ENCODE peak calls at places on chromosomes 12 and 14, in six cellular contexts. K, U, N, V, D and P are unnamed samples.

GRCh38 chr14:59086241-59086899 is 102.1 kb upstream of the DAAM1 start:
- DNase-seq in V (no peak), U (peak), N (no peak), K (no peak), D (no peak), P (no peak)

GRCh38 chr12:1281683-1282366 is 290.8 kb downstream of the ERC1 start:
- DNase-seq in V (no peak), N (no peak), D (peak), U (peak), K (no peak), P (no peak)

GRCh38 chr12:57243521-57244305 is 7.3 kb downstream of the STAC3 start:
- DNase-seq in K (peak), D (peak), N (peak), V (peak), U (peak), P (no peak)

GRCh38 chr12:19908825-19909224 is 459.5 kb upstream of the PDE3A start:
- DNase-seq in K (no peak), U (no peak), N (no peak), D (no peak), V (no peak), P (no peak)

GRCh38 chr14:72924332-72924731 is 1.9 kb upstream of the DCAF4 start:
- DNase-seq in K (no peak), U (no peak), D (peak), N (peak), V (peak), P (no peak)

GRCh38 chr14:103854822-103855733 is 7.7 kb upstream of the PPP1R13B start:
- DNase-seq in K (no peak), U (no peak), V (no peak), D (no peak), N (peak), P (no peak)

GRCh38 chr12:69056743-69057515 is 124.0 kb upstream of the CPM start:
- DNase-seq in V (no peak), U (peak), D (no peak), N (no peak), K (no peak), P (no peak)

GRCh38 chr14:105315211-105315721 is 718 bp downstream of the PACS2 start:
- DNase-seq in K (no peak), V (peak), D (no peak), N (peak), U (no peak), P (no peak)

GRCh38 chr14:91751719-91752118 is 19.8 kb upstream of the CATSPERB start:
- DNase-seq in D (no peak), K (no peak), N (no peak), V (no peak), U (no peak), P (no peak)

GRCh38 chr12:117002040-117002832 is 91.5 kb downstream of the FBXW8 start:
- DNase-seq in V (no peak), D (no peak), K (no peak), U (peak), N (no peak), P (no peak)

GRCh38 chr14:76236172-76237130 is 84.7 kb downstream of the GPATCH2L start:
- DNase-seq in K (no peak), D (no peak), U (peak), V (no peak), N (no peak), P (peak)

GRCh38 chr14:76232782-76233181 is 81.1 kb downstream of the GPATCH2L start:
- DNase-seq in V (no peak), D (no peak), K (no peak), U (no peak), N (peak), P (no peak)

GRCh38 chr14:76235628-76236027 is 83.9 kb downstream of the GPATCH2L start:
- DNase-seq in V (no peak), K (no peak), U (no peak), D (no peak), N (no peak), P (no peak)

DNA sequence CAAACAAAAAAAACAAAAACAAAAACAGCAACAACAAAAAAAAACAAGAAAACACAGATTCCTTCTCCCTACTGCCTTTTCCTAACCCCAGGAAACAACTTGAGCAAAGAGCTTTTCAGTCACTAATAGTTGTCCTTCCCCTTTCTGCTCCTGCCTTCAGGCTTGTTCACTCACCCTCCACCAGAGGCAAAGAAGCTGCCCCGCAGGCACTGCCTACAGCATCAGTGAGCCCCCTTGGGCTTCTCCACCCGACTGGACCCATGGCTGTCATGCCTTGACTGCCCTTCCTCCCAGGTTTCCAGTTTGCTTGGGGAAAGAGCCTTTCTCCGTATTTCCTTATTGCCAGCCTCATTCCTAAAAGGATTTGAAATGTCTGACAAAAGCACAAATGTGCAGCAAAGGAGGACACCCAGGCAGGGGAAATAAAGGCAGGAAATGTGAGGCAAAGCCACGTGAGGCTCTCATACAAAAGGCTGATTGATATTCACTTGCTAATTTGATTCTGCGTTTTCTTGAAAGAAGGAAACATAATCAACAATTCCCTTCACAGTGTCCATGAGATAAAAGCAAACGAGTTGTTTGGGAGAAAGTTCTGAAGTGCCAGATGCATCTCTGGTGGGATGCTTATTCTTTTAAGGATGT is 85.7 kb downstream of the GPATCH2L start:
- DNase-seq in D (no peak), U (no peak), K (no peak), N (no peak), V (no peak), P (no peak)
- TF ChIP-seq BHLHE40 in D (no peak), U (no peak), K (no peak), N (no peak), V (no peak), P (no peak)

DNA sequence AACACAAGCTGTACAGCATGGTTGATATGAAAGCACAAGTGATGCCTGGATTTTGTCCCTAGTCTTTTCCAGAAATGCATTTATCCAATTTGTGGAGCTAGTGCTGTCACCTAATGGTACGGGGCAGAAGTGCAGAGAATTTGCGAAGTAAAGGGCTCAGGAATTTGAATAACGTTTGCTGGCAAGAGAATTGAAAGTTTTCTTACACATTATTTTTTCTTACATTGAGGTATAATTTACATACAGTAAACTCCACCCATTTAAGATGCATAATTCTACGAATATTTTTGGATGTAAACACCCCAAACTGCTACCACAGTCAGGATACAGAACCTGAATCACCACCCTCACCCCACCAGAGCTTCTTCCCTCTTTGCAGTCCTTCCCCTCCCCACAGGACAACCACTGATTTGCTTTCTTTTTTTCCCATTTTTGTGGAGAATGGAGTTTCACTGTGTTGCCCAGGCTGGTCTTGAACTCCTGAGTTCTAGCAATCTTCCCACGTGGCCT is 3.5 kb downstream of the AICDA start:
- DNase-seq in N (peak), V (peak), K (peak), U (peak), D (peak), P (no peak)
- TF ChIP-seq BHLHE40 in N (no peak), V (no peak), K (no peak), U (no peak), D (no peak), P (no peak)

DNA sequence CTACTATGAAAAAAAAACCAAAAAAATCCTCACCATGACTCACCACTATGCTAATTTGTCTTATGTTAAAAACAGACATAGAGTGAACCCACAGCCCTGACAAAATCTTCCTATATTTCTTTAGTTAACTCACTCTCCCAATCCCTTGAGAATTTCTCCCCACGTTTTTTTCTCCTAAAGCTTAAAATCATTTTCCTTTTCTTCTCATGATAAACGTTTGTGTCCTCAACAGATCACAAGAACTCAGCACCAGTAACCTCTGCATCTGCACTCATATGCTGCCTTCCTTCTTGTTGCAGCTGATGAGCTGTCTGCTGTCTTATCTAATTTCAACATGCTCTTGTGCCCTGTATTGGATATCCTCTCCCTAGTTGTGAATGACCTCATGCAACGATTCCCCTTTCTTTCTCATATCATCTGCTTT is 427.4 kb upstream of the MGAT4C start:
- DNase-seq in K (no peak), D (no peak), N (no peak), V (no peak), U (peak), P (no peak)
- TF ChIP-seq BHLHE40 in K (no peak), D (no peak), N (no peak), V (no peak), U (no peak), P (no peak)

GRCh38 chr12:49054096-49054495 is 6.5 kb downstream of the KMT2D start:
- DNase-seq in K (no peak), V (no peak), D (no peak), U (no peak), N (no peak), P (no peak)

GRCh38 chr12:49057888-49058287 is 2.7 kb downstream of the KMT2D start:
- DNase-seq in U (no peak), V (no peak), D (no peak), N (no peak), K (no peak), P (no peak)

GRCh38 chr12:49055092-49055491 is 5.5 kb downstream of the KMT2D start:
- DNase-seq in K (no peak), N (no peak), D (no peak), V (no peak), U (no peak), P (no peak)

GRCh38 chr12:49054524-49054923 is 6.1 kb downstream of the KMT2D start:
- DNase-seq in D (no peak), U (no peak), V (no peak), N (no peak), K (no peak), P (no peak)

GRCh38 chr12:49055978-49056754 is 4.4 kb downstream of the KMT2D start:
- DNase-seq in V (peak), K (peak), U (peak), D (peak), N (peak), P (peak)
- TF ChIP-seq BHLHE40 in V (no peak), K (no peak), U (no peak), D (no peak), N (no peak), P (no peak)

GRCh38 chr14:44700694-44701093 is 193.6 kb upstream of the FSCB start:
- DNase-seq in D (no peak), V (no peak), N (no peak), K (no peak), U (no peak), P (no peak)

GRCh38 chr14:44700184-44700583 is 193.1 kb upstream of the FSCB start:
- DNase-seq in V (no peak), U (peak), N (no peak), D (no peak), K (no peak), P (no peak)

GRCh38 chr14:44699391-44699790 is 192.3 kb upstream of the FSCB start:
- DNase-seq in N (no peak), V (no peak), D (no peak), U (no peak), K (no peak), P (no peak)

GRCh38 chr14:44701563-44702263 is 194.6 kb upstream of the FSCB start:
- DNase-seq in U (peak), N (no peak), K (no peak), D (no peak), V (no peak), P (no peak)
- TF ChIP-seq BHLHE40 in U (no peak), N (no peak), K (no peak), D (no peak), V (no peak), P (no peak)

GRCh38 chr14:93936245-93936644 is 9.1 kb downstream of the FAM181A start:
- DNase-seq in K (peak), V (peak), U (no peak), N (no peak), D (peak), P (no peak)

GRCh38 chr14:93936926-93937325 is 9.8 kb downstream of the FAM181A start:
- DNase-seq in V (no peak), D (no peak), U (no peak), N (no peak), K (no peak), P (no peak)

GRCh38 chr14:93939304-93940229 is 12.4 kb downstream of the FAM181A start:
- DNase-seq in V (peak), U (peak), N (no peak), K (peak), D (peak), P (peak)

GRCh38 chr14:93938766-93939303 is 11.7 kb downstream of the FAM181A start:
- DNase-seq in K (no peak), V (no peak), U (no peak), D (no peak), N (no peak), P (no peak)

GRCh38 chr14:93937519-93937918 is 10.4 kb downstream of the FAM181A start:
- DNase-seq in U (no peak), V (no peak), D (no peak), K (no peak), N (no peak), P (no peak)
- TF ChIP-seq BHLHE40 in U (no peak), V (no peak), D (no peak), K (no peak), N (no peak), P (no peak)

GRCh38 chr12:65779946-65780345 is 44.3 kb upstream of the HMGA2 start:
- DNase-seq in N (no peak), V (no peak), K (no peak), D (no peak), U (no peak), P (no peak)
- TF ChIP-seq BHLHE40 in N (no peak), V (no peak), K (no peak), D (no peak), U (no peak), P (no peak)

DNA sequence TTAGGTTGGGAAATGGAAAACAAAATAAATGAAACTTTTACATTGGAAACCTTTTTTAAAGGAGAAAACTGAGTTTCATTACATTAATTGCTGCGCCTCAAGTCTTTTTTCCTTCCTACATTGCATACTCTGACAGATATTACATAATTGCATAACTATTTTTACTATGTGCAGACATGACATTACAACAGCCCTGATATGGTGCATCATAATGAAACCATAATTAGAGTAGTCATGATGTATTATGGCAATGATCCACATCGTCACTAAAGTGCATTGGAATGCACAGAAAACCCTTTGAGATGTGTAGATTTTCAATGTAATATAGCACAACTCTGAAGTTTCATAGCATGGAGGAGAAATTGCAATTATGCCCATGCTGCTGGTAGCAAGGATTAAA is 217.8 kb upstream of the NPAS3 start:
- DNase-seq in N (no peak), K (no peak), V (no peak), U (peak), D (no peak), P (no peak)
- TF ChIP-seq BHLHE40 in N (no peak), K (no peak), V (no peak), U (no peak), D (no peak), P (no peak)

GRCh38 chr12:115183752-115184151 is 499.8 kb upstream of the TBX3 start:
- DNase-seq in D (no peak), V (no peak), K (no peak), N (no peak), U (no peak), P (no peak)
- TF ChIP-seq BHLHE40 in D (no peak), V (no peak), K (no peak), N (no peak), U (no peak), P (no peak)

DNA sequence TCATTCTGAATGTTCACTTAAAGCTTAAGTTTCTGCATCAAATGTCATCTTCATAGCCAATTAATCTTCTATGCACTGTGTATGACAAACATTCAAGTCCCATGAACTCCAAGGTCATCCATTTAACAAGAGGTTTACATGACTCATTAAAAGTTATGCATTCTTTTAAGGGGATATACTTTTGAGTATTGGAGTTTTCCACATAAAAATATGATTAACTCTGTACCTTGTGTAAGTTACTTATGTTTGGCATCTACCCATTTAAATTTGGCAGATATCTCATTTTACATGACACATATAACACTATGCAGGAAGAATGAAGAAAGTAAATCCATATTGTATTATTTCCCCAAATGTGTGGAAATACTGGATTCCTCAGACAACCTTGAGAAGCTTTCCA is 240.2 kb downstream of the PAX9 start:
- DNase-seq in K (no peak), D (no peak), V (no peak), U (peak), N (no peak), P (no peak)
- TF ChIP-seq BHLHE40 in K (no peak), D (no peak), V (no peak), U (no peak), N (no peak), P (no peak)